ENCODE peak calls at places on chromosomes 5 and 9, in five cellular contexts. C, K, I, P and M are unnamed samples.
A peak's percentile ranks its signal among the peaks of the same experiment; 100 is the strongest.

GRCh38 chr5:104088876-104089778 is 526.5 kb upstream of the NUDT12 start:
- DNase-seq in P (no peak), I (peak; percentile 45), K (no peak), C (no peak), M (peak; percentile 86)

GRCh38 chr9:123978981-123979380 is 32.6 kb upstream of the LHX2 start:
- DNase-seq in K (no peak), P (no peak), C (no peak), I (no peak), M (no peak)

GRCh38 chr5:100779669-100780375 is 123.3 kb downstream of the ST8SIA4 start:
- DNase-seq in P (no peak), K (no peak), C (no peak), I (no peak), M (no peak)

GRCh38 chr9:116095403-116095802 is 58.2 kb upstream of the PAPPA start:
- DNase-seq in K (no peak), C (peak; percentile 26), I (no peak), P (no peak), M (no peak)

GRCh38 chr9:14561929-14562386 is 131.3 kb downstream of the ZDHHC21 start:
- DNase-seq in I (no peak), K (no peak), C (no peak), P (no peak), M (no peak)

GRCh38 chr5:166768536-166768935 is 1522.9 kb upstream of the WWC1 start:
- DNase-seq in I (no peak), P (no peak), C (peak; percentile 19), K (no peak), M (no peak)

GRCh38 chr5:143086851-143087637 is 316.4 kb downstream of the NR3C1 start:
- DNase-seq in I (no peak), C (no peak), P (peak; percentile 44), K (no peak), M (no peak)

GRCh38 chr5:139847790-139848507 is 52.3 kb downstream of the PSD2 start:
- DNase-seq in I (no peak), K (no peak), C (no peak), P (no peak), M (no peak)

GRCh38 chr9:21813575-21814473 is 11.4 kb downstream of the MTAP start:
- DNase-seq in I (no peak), K (peak; percentile 72), P (peak; percentile 86), C (peak; percentile 88), M (peak; percentile 69)

GRCh38 chr9:13163287-13163686 is 116.2 kb downstream of the MPDZ start:
- DNase-seq in P (no peak), C (no peak), K (no peak), I (no peak), M (no peak)

GRCh38 chr5:68292316-68292715 is 76.8 kb downstream of the PIK3R1 start:
- DNase-seq in I (no peak), K (no peak), C (no peak), P (peak; percentile 25), M (no peak)

GRCh38 chr9:74598874-74599273 is 101.7 kb downstream of the RORB start:
- DNase-seq in P (no peak), C (no peak), K (no peak), I (no peak), M (no peak)

GRCh38 chr5:59036274-59036961 is 453.5 kb downstream of the RAB3C start:
- DNase-seq in P (peak; percentile 99), C (peak; percentile 99), I (no peak), K (no peak), M (peak; percentile 28)

DNA sequence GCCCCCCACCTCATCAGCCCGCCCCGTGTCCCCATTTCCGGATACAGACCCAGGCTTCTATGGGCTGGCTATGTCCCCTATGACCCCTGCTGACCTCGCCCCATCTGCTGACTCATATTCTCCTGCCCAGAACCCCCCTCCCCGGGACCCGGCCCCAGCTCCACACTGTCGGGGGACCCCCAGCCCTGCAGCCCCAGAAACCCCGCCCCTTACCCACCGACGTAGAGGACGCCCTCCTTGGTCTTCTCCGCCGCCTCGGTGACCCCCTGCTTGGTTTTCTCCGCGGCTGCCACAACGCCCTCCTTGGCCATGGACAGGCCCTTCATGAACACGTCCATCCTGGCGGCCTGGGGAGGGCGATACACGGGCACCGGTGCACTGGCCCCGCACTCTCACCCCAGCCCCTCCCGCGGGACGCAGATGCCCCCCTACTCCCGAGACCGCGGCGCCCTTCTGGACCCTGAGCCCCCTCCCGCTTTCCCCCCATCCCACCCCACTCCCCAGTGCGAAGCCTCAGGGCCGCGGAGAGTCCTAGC is 949 bp downstream of the SNCB start:
- DNase-seq in C (no peak), P (no peak), I (no peak), K (no peak), M (no peak)
- H3K9ac ChIP-seq in C (no peak overlapping the region), P (no peak overlapping the region), I (no peak overlapping the region), K (no peak overlapping the region), M (no peak overlapping the region)

GRCh38 chr5:88746438-88746882 is 136.5 kb downstream of the MEF2C start:
- DNase-seq in P (no peak), I (peak; percentile 76), K (no peak), C (no peak), M (no peak)

GRCh38 chr5:88741964-88742363 is 141.0 kb downstream of the MEF2C start:
- DNase-seq in C (no peak), I (no peak), K (no peak), P (no peak), M (no peak)

GRCh38 chr5:88743231-88743879 is 139.6 kb downstream of the MEF2C start:
- DNase-seq in C (peak; percentile 41), P (peak; percentile 20), I (no peak), K (no peak), M (peak; percentile 28)

GRCh38 chr5:88748670-88749069 is 134.3 kb downstream of the MEF2C start:
- DNase-seq in C (no peak), I (no peak), P (no peak), K (no peak), M (no peak)

DNA sequence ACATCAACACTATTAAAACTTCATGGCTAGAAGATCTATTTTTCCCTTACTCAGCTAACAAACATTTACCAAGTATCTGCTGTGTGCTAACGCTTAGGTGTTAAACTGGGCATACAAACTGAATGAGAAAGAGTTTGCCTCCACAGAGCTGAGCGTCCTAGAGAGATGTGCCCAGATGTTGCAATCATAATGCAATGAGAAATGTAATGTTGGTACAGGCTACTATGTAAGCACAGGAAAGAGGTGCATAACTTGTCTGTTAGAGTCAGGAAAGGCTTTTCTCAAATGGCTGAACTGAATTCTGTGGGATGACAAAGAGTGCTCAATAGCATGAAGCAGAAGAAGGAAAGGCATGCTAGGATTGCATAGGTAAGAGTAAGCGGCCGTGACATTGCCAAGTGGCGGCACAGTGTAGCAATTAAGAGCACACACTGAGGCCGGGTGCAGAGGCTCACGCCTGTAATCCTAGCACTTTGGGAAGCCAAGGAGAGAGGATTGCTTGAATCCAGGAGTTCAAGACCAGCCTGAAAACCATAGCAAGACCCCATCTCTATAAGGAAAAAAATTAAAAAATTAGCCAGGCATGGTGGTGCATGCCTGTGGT is 137.8 kb downstream of the MEF2C start:
- DNase-seq in P (no peak), K (no peak), C (peak; percentile 51), I (no peak), M (no peak)
- H3K4me1 ChIP-seq in P (no peaks in the 10 kb centered on the region), K (no peaks in the 10 kb centered on the region), C (no peaks in the 10 kb centered on the region), I (peaks cover 26% of the 10 kb centered on the region), M (peaks cover 28% of the 10 kb centered on the region)

GRCh38 chr5:159058928-159059636 is 40.6 kb downstream of the EBF1 start:
- DNase-seq in I (no peak), P (no peak), K (no peak), C (no peak), M (no peak)

GRCh38 chr5:159061834-159062530 is 37.7 kb downstream of the EBF1 start:
- DNase-seq in C (no peak), I (no peak), K (no peak), P (no peak), M (no peak)

GRCh38 chr5:159061186-159061796 is 38.4 kb downstream of the EBF1 start:
- DNase-seq in K (no peak), I (no peak), P (peak; percentile 78), C (peak; percentile 62), M (no peak)

GRCh38 chr5:159057426-159057825 is 42.3 kb downstream of the EBF1 start:
- DNase-seq in C (no peak), K (no peak), I (no peak), P (no peak), M (no peak)

GRCh38 chr5:159059722-159060121 is 40.0 kb downstream of the EBF1 start:
- DNase-seq in K (no peak), I (no peak), C (no peak), P (no peak), M (no peak)
- H3K9ac ChIP-seq in K (no peak overlapping the region), I (no peak overlapping the region), C (no peak overlapping the region), P (no peak overlapping the region), M (no peak overlapping the region)

GRCh38 chr5:93809430-93809829 is 68.0 kb upstream of the POU5F2 start:
- DNase-seq in I (no peak), C (no peak), P (no peak), K (no peak), M (no peak)
- H3K4me1 ChIP-seq in I (no peaks in the 10 kb centered on the region), C (no peaks in the 10 kb centered on the region), P (no peaks in the 10 kb centered on the region), K (no peaks in the 10 kb centered on the region), M (peaks cover 4% of the 10 kb centered on the region)

GRCh38 chr5:36238896-36239295 is 2.8 kb downstream of the NADK2 start:
- DNase-seq in K (no peak), P (no peak), C (no peak), I (no peak), M (no peak)
- H3K9ac ChIP-seq in K (no peak overlapping the region), P (no peak overlapping the region), C (no peak overlapping the region), I (no peak overlapping the region), M (no peak overlapping the region)